ENCODE peak calls at places on chromosomes 12 and 14, in eight cellular contexts. One of them, this sample, is unnamed.

GRCh38 chr12:47904647-47905312 is at the start of gene VDR:
- DNase-seq in H1: peak; percentile 87
- DNase-seq in A549: peak; percentile 89
- DNase-seq in gastrocnemius medialis: peak; percentile 63
- DNase-seq in K562: peak; percentile 76
- DNase-seq in sigmoid colon: peak; percentile 85
- DNase-seq in lower leg skin: peak; percentile 95
- DNase-seq in uterus: peak; percentile 71
- DNase-seq in this sample: peak; percentile 93

GRCh38 chr12:106067606-106068205 is 71.0 kb downstream of the NUAK1 start:
- DNase-seq in uterus: no peak
- DNase-seq in A549: no peak
- DNase-seq in lower leg skin: no peak
- DNase-seq in sigmoid colon: no peak
- DNase-seq in K562: no peak
- DNase-seq in H1: peak; percentile 16
- DNase-seq in gastrocnemius medialis: no peak
- DNase-seq in this sample: peak; percentile 72

GRCh38 chr14:49863483-49864262 is 11.1 kb upstream of the NEMF start:
- DNase-seq in sigmoid colon: no peak
- DNase-seq in A549: no peak
- DNase-seq in K562: peak; percentile 78
- DNase-seq in uterus: peak; percentile 41
- DNase-seq in H1: no peak
- DNase-seq in gastrocnemius medialis: no peak
- DNase-seq in lower leg skin: no peak
- DNase-seq in this sample: no peak

GRCh38 chr14:93954900-93955891 is 21.2 kb downstream of the ASB2 start:
- DNase-seq in A549: no peak
- DNase-seq in lower leg skin: no peak
- DNase-seq in sigmoid colon: no peak
- DNase-seq in uterus: no peak
- DNase-seq in H1: no peak
- DNase-seq in K562: no peak
- DNase-seq in gastrocnemius medialis: no peak
- DNase-seq in this sample: no peak

GRCh38 chr12:111171334-111171733 is 197.6 kb downstream of the PHETA1 start:
- DNase-seq in sigmoid colon: no peak
- DNase-seq in K562: no peak
- DNase-seq in H1: no peak
- DNase-seq in lower leg skin: no peak
- DNase-seq in gastrocnemius medialis: no peak
- DNase-seq in uterus: no peak
- DNase-seq in A549: no peak
- DNase-seq in this sample: no peak

GRCh38 chr12:112936927-112937326 is 1.3 kb upstream of the OAS3 start:
- DNase-seq in uterus: no peak
- DNase-seq in sigmoid colon: no peak
- DNase-seq in K562: no peak
- DNase-seq in A549: no peak
- DNase-seq in gastrocnemius medialis: no peak
- DNase-seq in H1: no peak
- DNase-seq in lower leg skin: no peak
- DNase-seq in this sample: no peak

GRCh38 chr12:121017966-121018491 is 1.7 kb upstream of the C12orf43 start:
- DNase-seq in uterus: no peak
- DNase-seq in H1: no peak
- DNase-seq in lower leg skin: no peak
- DNase-seq in K562: peak; percentile 82
- DNase-seq in A549: no peak
- DNase-seq in sigmoid colon: no peak
- DNase-seq in gastrocnemius medialis: no peak
- DNase-seq in this sample: no peak

GRCh38 chr12:65362231-65362630 is 83.7 kb downstream of the MSRB3 start:
- DNase-seq in gastrocnemius medialis: no peak
- DNase-seq in A549: no peak
- DNase-seq in lower leg skin: no peak
- DNase-seq in H1: no peak
- DNase-seq in sigmoid colon: no peak
- DNase-seq in K562: no peak
- DNase-seq in uterus: no peak
- DNase-seq in this sample: no peak

GRCh38 chr12:48977290-48978281 is 536 bp upstream of the WNT1 start:
- DNase-seq in A549: peak; percentile 74
- DNase-seq in gastrocnemius medialis: no peak
- DNase-seq in sigmoid colon: peak; percentile 77
- DNase-seq in H1: peak; percentile 88
- DNase-seq in K562: peak; percentile 79
- DNase-seq in lower leg skin: peak; percentile 94
- DNase-seq in uterus: no peak
- DNase-seq in this sample: no peak

GRCh38 chr14:104081493-104081835 is 4.0 kb upstream of the ASPG start:
- DNase-seq in sigmoid colon: no peak
- DNase-seq in H1: no peak
- DNase-seq in uterus: no peak
- DNase-seq in K562: no peak
- DNase-seq in gastrocnemius medialis: no peak
- DNase-seq in lower leg skin: no peak
- DNase-seq in A549: no peak
- DNase-seq in this sample: no peak

GRCh38 chr12:106246891-106247730 is 709 bp downstream of the CKAP4 start:
- DNase-seq in K562: peak; percentile 29
- DNase-seq in A549: peak; percentile 67
- DNase-seq in gastrocnemius medialis: no peak
- DNase-seq in lower leg skin: peak; percentile 91
- DNase-seq in H1: peak; percentile 63
- DNase-seq in uterus: peak; percentile 63
- DNase-seq in sigmoid colon: peak; percentile 83
- DNase-seq in this sample: peak; percentile 87

GRCh38 chr14:74085047-74085637 is 386 bp downstream of the LIN52 start:
- DNase-seq in sigmoid colon: no peak
- DNase-seq in A549: peak; percentile 27
- DNase-seq in lower leg skin: peak; percentile 84
- DNase-seq in uterus: no peak
- DNase-seq in K562: peak; percentile 46
- DNase-seq in H1: no peak
- DNase-seq in gastrocnemius medialis: no peak
- DNase-seq in this sample: peak; percentile 92

GRCh38 chr14:99560403-99560802 is 43.6 kb downstream of the CCDC85C start:
- DNase-seq in A549: no peak
- DNase-seq in uterus: no peak
- DNase-seq in lower leg skin: no peak
- DNase-seq in H1: no peak
- DNase-seq in sigmoid colon: no peak
- DNase-seq in gastrocnemius medialis: no peak
- DNase-seq in K562: no peak
- DNase-seq in this sample: no peak

GRCh38 chr14:100424504-100425453 is 101.6 kb downstream of the SLC25A47 start:
- DNase-seq in sigmoid colon: peak; percentile 59
- DNase-seq in uterus: no peak
- DNase-seq in K562: no peak
- DNase-seq in lower leg skin: no peak
- DNase-seq in gastrocnemius medialis: no peak
- DNase-seq in A549: no peak
- DNase-seq in H1: no peak
- DNase-seq in this sample: no peak

GRCh38 chr14:97641827-97642226 is 844.6 kb downstream of the VRK1 start:
- DNase-seq in gastrocnemius medialis: no peak
- DNase-seq in A549: no peak
- DNase-seq in sigmoid colon: no peak
- DNase-seq in uterus: no peak
- DNase-seq in K562: no peak
- DNase-seq in H1: no peak
- DNase-seq in lower leg skin: peak; percentile 92
- DNase-seq in this sample: no peak

GRCh38 chr12:117580718-117581062 is 219.3 kb upstream of the NOS1 start:
- DNase-seq in lower leg skin: peak; percentile 86
- DNase-seq in sigmoid colon: peak; percentile 61
- DNase-seq in gastrocnemius medialis: peak; percentile 49
- DNase-seq in H1: peak; percentile 95
- DNase-seq in A549: peak; percentile 36
- DNase-seq in uterus: peak; percentile 14
- DNase-seq in K562: peak; percentile 68
- DNase-seq in this sample: no peak

GRCh38 chr12:52247622-52248540 is 14.8 kb downstream of the KRT7 start:
- DNase-seq in gastrocnemius medialis: no peak
- DNase-seq in sigmoid colon: peak; percentile 0
- DNase-seq in A549: no peak
- DNase-seq in H1: no peak
- DNase-seq in lower leg skin: peak; percentile 74
- DNase-seq in K562: no peak
- DNase-seq in uterus: no peak
- DNase-seq in this sample: no peak

GRCh38 chr12:56029666-56030293 is 8.9 kb downstream of the IKZF4 start:
- DNase-seq in K562: peak; percentile 75
- DNase-seq in gastrocnemius medialis: no peak
- DNase-seq in uterus: peak; percentile 37
- DNase-seq in lower leg skin: no peak
- DNase-seq in A549: peak; percentile 78
- DNase-seq in sigmoid colon: no peak
- DNase-seq in H1: peak; percentile 52
- DNase-seq in this sample: no peak

GRCh38 chr14:34072921-34073320 is 122.0 kb upstream of the EGLN3 start:
- DNase-seq in K562: no peak
- DNase-seq in H1: no peak
- DNase-seq in lower leg skin: no peak
- DNase-seq in uterus: no peak
- DNase-seq in A549: no peak
- DNase-seq in gastrocnemius medialis: no peak
- DNase-seq in sigmoid colon: no peak
- DNase-seq in this sample: no peak

GRCh38 chr14:55411426-55412389 is at the start of gene ATG14:
- DNase-seq in H1: peak; percentile 88
- DNase-seq in uterus: peak; percentile 87
- DNase-seq in gastrocnemius medialis: peak; percentile 81
- DNase-seq in sigmoid colon: peak; percentile 92
- DNase-seq in A549: peak; percentile 91
- DNase-seq in lower leg skin: peak; percentile 97
- DNase-seq in K562: peak; percentile 84
- DNase-seq in this sample: no peak
- TF ChIP-seq POLR2A in H1: peak; percentile 87
- TF ChIP-seq POLR2A in uterus: peak; percentile 45
- TF ChIP-seq POLR2A in gastrocnemius medialis: peak; percentile 84
- TF ChIP-seq POLR2A in sigmoid colon: peak; percentile 18
- TF ChIP-seq POLR2A in A549: peak; percentile 52
- TF ChIP-seq POLR2A in lower leg skin: no peak
- TF ChIP-seq POLR2A in K562: peak; percentile 78
- TF ChIP-seq POLR2A in this sample: peak; percentile 25

DNA sequence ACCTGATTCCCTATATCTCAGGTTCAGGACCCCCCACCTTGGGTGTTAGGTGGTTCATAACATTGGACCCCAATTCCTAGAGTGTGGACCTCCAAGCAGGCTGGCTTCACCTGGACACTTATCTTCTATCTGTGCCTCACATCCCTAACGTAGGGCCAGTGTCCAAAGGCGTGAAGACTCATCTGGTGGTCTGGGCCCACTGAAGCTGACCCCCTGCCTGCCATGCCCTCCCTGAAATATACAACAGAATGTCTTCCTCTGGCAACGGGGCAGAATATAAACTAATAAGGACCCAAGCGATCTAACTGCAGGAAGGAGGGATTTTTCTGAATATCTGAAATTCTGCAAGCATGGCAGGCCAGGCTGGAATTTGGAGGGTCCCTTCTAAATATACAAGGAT is 5.6 kb downstream of the HOXC13 start:
- DNase-seq in gastrocnemius medialis: no peak
- DNase-seq in lower leg skin: peak; percentile 34
- DNase-seq in H1: no peak
- DNase-seq in K562: no peak
- DNase-seq in uterus: no peak
- DNase-seq in A549: no peak
- DNase-seq in sigmoid colon: no peak
- DNase-seq in this sample: no peak
- H3K4me3 ChIP-seq in gastrocnemius medialis: no peak overlapping the region
- H3K4me3 ChIP-seq in lower leg skin: no peak overlapping the region
- H3K4me3 ChIP-seq in H1: no peak overlapping the region
- H3K4me3 ChIP-seq in K562: no peak overlapping the region
- H3K4me3 ChIP-seq in uterus: no peak overlapping the region
- H3K4me3 ChIP-seq in A549: no peak overlapping the region
- H3K4me3 ChIP-seq in sigmoid colon: no peak overlapping the region
- H3K4me3 ChIP-seq in this sample: no peak overlapping the region

GRCh38 chr12:7092229-7092985 is at the start of gene C1R:
- DNase-seq in K562: peak; percentile 71
- DNase-seq in lower leg skin: peak; percentile 94
- DNase-seq in uterus: peak; percentile 91
- DNase-seq in H1: peak; percentile 85
- DNase-seq in A549: peak; percentile 69
- DNase-seq in gastrocnemius medialis: peak; percentile 50
- DNase-seq in sigmoid colon: peak; percentile 95
- DNase-seq in this sample: no peak
- TF ChIP-seq POLR2A in K562: no peak
- TF ChIP-seq POLR2A in lower leg skin: no peak
- TF ChIP-seq POLR2A in uterus: peak; percentile 60
- TF ChIP-seq POLR2A in H1: no peak
- TF ChIP-seq POLR2A in A549: no peak
- TF ChIP-seq POLR2A in gastrocnemius medialis: peak; percentile 48
- TF ChIP-seq POLR2A in sigmoid colon: no peak
- TF ChIP-seq POLR2A in this sample: peak; percentile 81

DNA sequence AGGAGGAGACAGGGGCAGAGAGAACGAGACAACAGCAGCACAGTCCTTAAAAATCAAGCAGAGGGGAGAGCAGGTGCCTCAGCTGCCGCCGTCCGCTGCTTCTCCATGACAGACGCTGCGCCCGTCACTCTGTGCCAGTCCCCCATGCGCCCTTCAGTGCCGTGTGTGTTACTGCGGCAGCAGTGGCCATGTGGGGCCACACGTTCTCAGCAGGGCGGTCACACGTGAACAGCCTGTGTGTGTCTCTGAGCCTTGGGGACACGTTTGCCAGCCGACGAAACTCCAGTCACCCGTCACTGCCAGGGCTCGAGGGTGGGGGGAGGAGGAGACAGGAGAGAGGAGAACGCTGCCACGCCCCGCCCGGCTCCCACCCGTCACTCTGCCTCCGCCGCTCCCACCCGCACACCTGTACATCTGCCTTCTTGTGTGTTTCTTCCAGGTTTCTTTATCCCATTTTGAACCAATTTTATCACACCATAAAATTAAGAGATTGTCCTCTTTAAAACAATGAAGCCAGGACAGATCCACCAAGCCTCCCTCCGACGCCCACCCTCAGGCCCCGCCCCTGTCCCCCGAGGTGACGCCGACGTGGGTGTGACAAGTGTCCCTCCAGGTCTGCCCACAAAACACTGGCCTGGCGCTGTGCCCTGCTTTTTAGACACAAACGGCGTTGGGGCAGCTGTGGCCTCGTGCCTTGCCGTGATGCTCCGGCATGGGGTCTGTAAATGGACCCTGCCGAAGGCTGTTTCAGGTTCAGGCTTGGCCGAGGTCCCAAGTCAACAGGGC is 58.2 kb downstream of the GALNT9 start:
- DNase-seq in K562: no peak
- DNase-seq in uterus: no peak
- DNase-seq in sigmoid colon: no peak
- DNase-seq in H1: no peak
- DNase-seq in gastrocnemius medialis: no peak
- DNase-seq in lower leg skin: no peak
- DNase-seq in A549: no peak
- DNase-seq in this sample: no peak
- H3K4me3 ChIP-seq in K562: no peak overlapping the region
- H3K4me3 ChIP-seq in uterus: no peak overlapping the region
- H3K4me3 ChIP-seq in sigmoid colon: no peak overlapping the region
- H3K4me3 ChIP-seq in H1: no peak overlapping the region
- H3K4me3 ChIP-seq in gastrocnemius medialis: no peak overlapping the region
- H3K4me3 ChIP-seq in lower leg skin: no peak overlapping the region
- H3K4me3 ChIP-seq in A549: no peak overlapping the region
- H3K4me3 ChIP-seq in this sample: no peak overlapping the region